ENCODE peak calls at places on chromosomes 13 and 19, in nine cellular contexts. G, F, X, A, N, C, I, U and L are unnamed samples.

GRCh38 chr19:4016486-4016885 is 8.9 kb downstream of the PIAS4 start:
- DNase-seq in F (no peak), N (no peak), C (no peak), I (no peak), A (no peak), G (no peak), U (no peak), X (no peak), L (no peak)

GRCh38 chr13:60463787-60464186 is 66.8 kb downstream of the TDRD3 start:
- DNase-seq in G (no peak), A (no peak), F (no peak), I (no peak), C (no peak), U (no peak), X (no peak), N (no peak), L (no peak)

GRCh38 chr13:96090240-96091101 is 564 bp downstream of the HS6ST3 start:
- DNase-seq in I (no peak), U (no peak), N (peak; percentile 77), G (no peak), A (no peak), C (peak; percentile 12), X (no peak), F (no peak), L (no peak)

GRCh38 chr13:95253033-95253432 is 48.2 kb downstream of the ABCC4 start:
- DNase-seq in I (no peak), F (no peak), G (no peak), N (no peak), X (no peak), U (no peak), C (no peak), A (no peak), L (no peak)

GRCh38 chr19:35519291-35519690 is 5.8 kb upstream of the DMKN start:
- DNase-seq in C (peak; percentile 47), I (no peak), G (no peak), F (no peak), U (no peak), N (no peak), A (peak; percentile 22), X (no peak), L (no peak)

GRCh38 chr19:57302727-57303401 is 17.4 kb upstream of the ZNF543 start:
- DNase-seq in N (no peak), F (no peak), U (no peak), I (no peak), C (no peak), A (no peak), G (no peak), X (no peak), L (no peak)

GRCh38 chr13:45825124-45825650 is 26.4 kb downstream of the SIAH3 start:
- DNase-seq in C (no peak), F (no peak), U (no peak), X (no peak), A (no peak), I (no peak), N (no peak), G (no peak), L (no peak)

GRCh38 chr13:51797664-51798488 is 6.1 kb downstream of the DHRS12 start:
- DNase-seq in C (peak; percentile 71), A (peak; percentile 75), X (no peak), U (no peak), N (no peak), G (peak; percentile 51), I (no peak), F (peak; percentile 66), L (peak; percentile 80)

GRCh38 chr13:49457221-49457620 is 13.1 kb downstream of the SETDB2 start:
- DNase-seq in N (no peak), C (no peak), G (no peak), X (no peak), A (no peak), F (no peak), I (no peak), U (no peak), L (no peak)

GRCh38 chr13:28535734-28536133 is 40.8 kb upstream of the FLT1 start:
- DNase-seq in X (no peak), G (no peak), U (no peak), I (no peak), F (no peak), N (no peak), C (no peak), A (no peak), L (no peak)

GRCh38 chr13:37209621-37210020 is 104.2 kb upstream of the CSNK1A1L start:
- DNase-seq in G (no peak), C (no peak), I (no peak), F (no peak), A (no peak), X (no peak), U (no peak), N (no peak), L (no peak)

GRCh38 chr19:53503126-53503525 is 34.8 kb upstream of the ZNF331 start:
- DNase-seq in F (no peak), X (no peak), A (no peak), U (no peak), N (no peak), G (no peak), I (no peak), C (no peak), L (no peak)

GRCh38 chr19:43507880-43508279 is 3.3 kb upstream of the PHLDB3 start:
- DNase-seq in N (no peak), G (no peak), U (no peak), X (no peak), C (no peak), I (no peak), A (no peak), F (no peak), L (no peak)

GRCh38 chr13:35765387-35765786 is 288.9 kb upstream of the MAB21L1 start:
- DNase-seq in I (no peak), F (no peak), U (no peak), N (no peak), A (no peak), G (no peak), C (no peak), X (no peak), L (no peak)

GRCh38 chr19:33242129-33242528 is 16.5 kb upstream of the SLC7A10 start:
- DNase-seq in G (no peak), N (no peak), X (no peak), I (no peak), C (no peak), U (no peak), A (no peak), F (no peak), L (no peak)

GRCh38 chr19:36032251-36033104 is at the start of gene CLIP3:
- DNase-seq in I (no peak), F (no peak), A (peak; percentile 74), U (no peak), N (peak; percentile 73), G (peak; percentile 45), X (no peak), C (peak; percentile 81), L (no peak)

GRCh38 chr13:26787961-26788360 is 27.4 kb upstream of the GPR12 start:
- DNase-seq in X (no peak), F (no peak), U (no peak), A (no peak), N (no peak), C (no peak), I (no peak), G (no peak), L (no peak)

GRCh38 chr13:30585748-30586262 is 31.9 kb upstream of the USPL1 start:
- DNase-seq in C (peak; percentile 69), U (no peak), A (peak; percentile 72), G (no peak), N (no peak), I (no peak), X (no peak), F (no peak), L (no peak)

GRCh38 chr19:12194827-12195500 is 32.1 kb downstream of the ZNF136 start:
- DNase-seq in A (peak; percentile 57), N (peak; percentile 92), U (no peak), C (peak; percentile 74), G (peak; percentile 79), F (no peak), X (no peak), I (peak; percentile 91), L (peak; percentile 93)

GRCh38 chr19:41905273-41906002 is 22.5 kb downstream of the ARHGEF1 start:
- DNase-seq in N (no peak), U (no peak), G (no peak), I (no peak), X (no peak), F (no peak), C (no peak), A (no peak), L (no peak)
- H3K4me3 ChIP-seq in N (no peak overlapping the region), U (no peak overlapping the region), G (peak overlapping the region; percentile 15), I (no peak overlapping the region), X (no peak overlapping the region), F (no peak overlapping the region), C (no peak overlapping the region), A (no peak overlapping the region), L (no peak overlapping the region)

DNA sequence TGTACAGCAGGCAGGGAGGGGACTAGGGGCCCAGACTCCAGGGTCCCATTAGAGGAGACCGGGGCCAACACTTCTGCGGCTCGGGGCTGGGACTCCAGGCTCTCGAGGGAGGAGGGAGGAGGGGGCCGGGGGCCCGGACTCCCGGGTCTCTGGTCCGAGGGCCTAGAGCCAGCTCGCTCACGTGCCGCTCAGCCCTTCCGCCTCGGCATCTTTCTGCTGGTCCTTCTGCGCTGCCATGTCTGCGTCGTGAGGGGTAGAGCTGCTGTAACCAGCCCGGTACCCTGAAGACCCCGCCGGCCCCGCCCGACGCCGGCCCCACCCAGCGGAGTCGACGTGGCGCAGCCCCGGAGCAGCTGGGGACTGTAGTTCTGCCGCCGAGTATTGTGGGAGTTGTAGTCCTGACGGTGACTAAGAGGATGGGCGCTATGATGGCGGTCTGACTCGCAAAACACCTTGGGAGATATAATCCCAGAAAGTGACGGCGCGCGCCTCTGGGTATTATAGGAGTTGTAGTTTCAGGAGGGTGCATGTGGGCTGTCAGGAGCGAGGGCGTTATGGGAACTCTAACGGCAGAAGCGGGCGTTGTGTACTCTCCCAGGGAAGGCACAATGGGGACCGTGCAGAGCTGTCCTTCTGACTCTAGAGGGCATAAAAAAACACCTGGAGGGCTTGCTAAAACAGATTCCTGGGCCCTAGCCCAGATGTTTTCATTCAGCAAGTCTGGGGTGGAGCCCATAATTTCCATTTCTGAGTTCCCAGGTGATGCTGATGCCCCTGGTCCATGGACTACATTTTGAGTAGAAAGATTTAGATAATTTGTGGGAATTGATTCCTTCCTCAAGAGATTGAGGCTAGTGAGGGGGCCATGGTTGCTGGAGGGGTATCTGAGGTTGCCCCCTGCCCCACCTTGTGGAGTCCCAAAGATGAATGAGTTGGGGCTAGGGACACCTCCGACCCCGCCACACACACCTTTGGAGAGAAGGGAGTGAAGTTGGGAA is at the start of gene RABAC1:
- DNase-seq in F (peak; percentile 83), U (peak; percentile 82), C (peak; percentile 90), N (peak; percentile 88), I (peak; percentile 90), G (peak; percentile 93), A (peak; percentile 92), X (peak; percentile 45), L (peak; percentile 84)
- TF ChIP-seq CTCF in F (peak; percentile 42), U (peak; percentile 8), C (peak; percentile 27), N (no peak), I (peak; percentile 24), G (peak; percentile 29), A (peak; percentile 19), X (no peak), L (no peak)

GRCh38 chr19:6590458-6591319 is at the start of gene CD70:
- DNase-seq in N (no peak), C (no peak), G (peak; percentile 29), U (no peak), I (no peak), X (no peak), F (no peak), A (no peak), L (no peak)
- H3K4me3 ChIP-seq in N (no peak within 1 kb of the TSS), C (no peak within 1 kb of the TSS), G (no peak within 1 kb of the TSS), U (peak within 1 kb of the TSS; percentile 15), I (no peak within 1 kb of the TSS), X (peak within 1 kb of the TSS; percentile 56), F (no peak within 1 kb of the TSS), A (no peak within 1 kb of the TSS), L (peak within 1 kb of the TSS; percentile 50)

GRCh38 chr19:45115809-45116615 is 23.0 kb downstream of the PPP1R37 start:
- DNase-seq in A (no peak), N (no peak), F (no peak), U (peak; percentile 97), I (no peak), G (no peak), C (no peak), X (no peak), L (no peak)
- TF ChIP-seq CTCF in A (no peak), N (no peak), F (peak; percentile 25), U (no peak), I (no peak), G (no peak), C (no peak), X (no peak), L (no peak)